ENCODE peak calls at places on chromosomes 13 and 19, in six cellular contexts. One of them, this sample, is unnamed.

GRCh38 chr19:54916822-54917221 is 10.9 kb downstream of the NCR1 start:
- DNase-seq in dorsolateral prefrontal cortex: no peak
- DNase-seq in neural crest cell: no peak
- DNase-seq in progenitor cell of endocrine pancreas: no peak
- DNase-seq in omental fat pad: no peak
- DNase-seq in GM10248: peak; percentile 57
- DNase-seq in this sample: no peak

GRCh38 chr19:339262-339887 is 5.2 kb downstream of the MIER2 start:
- DNase-seq in omental fat pad: no peak
- DNase-seq in GM10248: no peak
- DNase-seq in dorsolateral prefrontal cortex: no peak
- DNase-seq in progenitor cell of endocrine pancreas: no peak
- DNase-seq in neural crest cell: no peak
- DNase-seq in this sample: no peak

GRCh38 chr19:41792513-41793413 is 3.6 kb upstream of the CEACAM3 start:
- DNase-seq in GM10248: peak; percentile 49
- DNase-seq in omental fat pad: no peak
- DNase-seq in progenitor cell of endocrine pancreas: no peak
- DNase-seq in dorsolateral prefrontal cortex: no peak
- DNase-seq in neural crest cell: peak; percentile 25
- DNase-seq in this sample: peak; percentile 75

GRCh38 chr13:76783798-76784197 is 102.4 kb downstream of the KCTD12 start:
- DNase-seq in dorsolateral prefrontal cortex: no peak
- DNase-seq in progenitor cell of endocrine pancreas: no peak
- DNase-seq in omental fat pad: no peak
- DNase-seq in neural crest cell: no peak
- DNase-seq in GM10248: no peak
- DNase-seq in this sample: no peak

GRCh38 chr13:43805071-43805468 is 18.3 kb upstream of the ENOX1 start:
- DNase-seq in dorsolateral prefrontal cortex: peak; percentile 43
- DNase-seq in GM10248: no peak
- DNase-seq in neural crest cell: no peak
- DNase-seq in progenitor cell of endocrine pancreas: no peak
- DNase-seq in omental fat pad: no peak
- DNase-seq in this sample: no peak

GRCh38 chr13:25421602-25422001 is 49.8 kb downstream of the ATP8A2 start:
- DNase-seq in neural crest cell: no peak
- DNase-seq in dorsolateral prefrontal cortex: no peak
- DNase-seq in GM10248: no peak
- DNase-seq in progenitor cell of endocrine pancreas: no peak
- DNase-seq in omental fat pad: no peak
- DNase-seq in this sample: no peak

GRCh38 chr13:113157206-113157928 is 1.1 kb upstream of the PROZ start:
- DNase-seq in neural crest cell: no peak
- DNase-seq in omental fat pad: no peak
- DNase-seq in progenitor cell of endocrine pancreas: no peak
- DNase-seq in GM10248: no peak
- DNase-seq in dorsolateral prefrontal cortex: no peak
- DNase-seq in this sample: no peak

GRCh38 chr19:52896431-52897148 is 845 bp downstream of the ZNF320 start:
- DNase-seq in omental fat pad: no peak
- DNase-seq in progenitor cell of endocrine pancreas: no peak
- DNase-seq in dorsolateral prefrontal cortex: no peak
- DNase-seq in neural crest cell: peak; percentile 7
- DNase-seq in GM10248: peak; percentile 17
- DNase-seq in this sample: peak; percentile 50

GRCh38 chr13:25981060-25981459 is 70.8 kb downstream of the SHISA2 start:
- DNase-seq in omental fat pad: no peak
- DNase-seq in neural crest cell: no peak
- DNase-seq in dorsolateral prefrontal cortex: no peak
- DNase-seq in progenitor cell of endocrine pancreas: no peak
- DNase-seq in GM10248: no peak
- DNase-seq in this sample: no peak

GRCh38 chr13:27321619-27322385 is 51.2 kb downstream of the RASL11A start:
- DNase-seq in dorsolateral prefrontal cortex: no peak
- DNase-seq in progenitor cell of endocrine pancreas: no peak
- DNase-seq in omental fat pad: no peak
- DNase-seq in GM10248: no peak
- DNase-seq in neural crest cell: no peak
- DNase-seq in this sample: no peak

GRCh38 chr19:17333611-17334413 is 843 bp downstream of the ANO8 start:
- DNase-seq in neural crest cell: no peak
- DNase-seq in dorsolateral prefrontal cortex: no peak
- DNase-seq in GM10248: peak; percentile 68
- DNase-seq in progenitor cell of endocrine pancreas: no peak
- DNase-seq in omental fat pad: no peak
- DNase-seq in this sample: no peak
- TF ChIP-seq CTCF in neural crest cell: no peak
- TF ChIP-seq CTCF in dorsolateral prefrontal cortex: no peak
- TF ChIP-seq CTCF in GM10248: no peak
- TF ChIP-seq CTCF in progenitor cell of endocrine pancreas: no peak
- TF ChIP-seq CTCF in omental fat pad: no peak
- TF ChIP-seq CTCF in this sample: no peak

DNA sequence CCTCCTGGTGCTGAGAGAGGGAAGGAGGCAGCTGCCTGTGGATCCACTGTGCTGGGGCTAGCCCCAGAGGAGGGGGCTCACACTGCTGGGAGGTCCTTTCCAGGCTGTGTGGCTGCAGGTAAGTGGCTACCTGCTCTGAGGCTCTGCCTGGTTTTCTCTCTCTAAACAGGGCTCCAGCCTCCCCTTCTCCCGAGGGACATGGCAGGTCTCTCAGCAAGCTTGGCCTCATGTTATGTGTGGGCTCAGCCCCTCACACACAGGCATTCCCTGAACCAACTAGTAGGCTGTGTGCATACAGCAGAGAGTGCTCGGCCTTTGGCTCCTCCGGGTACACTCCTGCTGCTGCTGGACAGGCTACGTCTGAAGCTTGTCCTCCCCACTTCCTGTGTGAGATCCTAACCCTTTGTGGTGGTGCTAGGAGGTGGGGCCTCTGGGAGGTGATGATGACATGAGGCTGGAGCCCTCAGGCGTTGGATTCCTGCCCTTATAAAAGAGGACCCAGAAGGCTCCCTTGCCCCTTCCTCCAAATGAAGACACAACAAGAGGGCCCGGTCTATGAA is 4.2 kb downstream of the ZNF835 start:
- DNase-seq in omental fat pad: no peak
- DNase-seq in GM10248: no peak
- DNase-seq in neural crest cell: no peak
- DNase-seq in progenitor cell of endocrine pancreas: no peak
- DNase-seq in dorsolateral prefrontal cortex: no peak
- DNase-seq in this sample: no peak
- TF ChIP-seq CTCF in omental fat pad: no peak
- TF ChIP-seq CTCF in GM10248: no peak
- TF ChIP-seq CTCF in neural crest cell: no peak
- TF ChIP-seq CTCF in progenitor cell of endocrine pancreas: no peak
- TF ChIP-seq CTCF in dorsolateral prefrontal cortex: no peak
- TF ChIP-seq CTCF in this sample: no peak

GRCh38 chr13:35092751-35093150 is 150.7 kb downstream of the NBEA start:
- DNase-seq in progenitor cell of endocrine pancreas: no peak
- DNase-seq in omental fat pad: no peak
- DNase-seq in neural crest cell: no peak
- DNase-seq in GM10248: no peak
- DNase-seq in dorsolateral prefrontal cortex: no peak
- DNase-seq in this sample: no peak

GRCh38 chr13:35086667-35087066 is 144.6 kb downstream of the NBEA start:
- DNase-seq in omental fat pad: no peak
- DNase-seq in GM10248: no peak
- DNase-seq in dorsolateral prefrontal cortex: no peak
- DNase-seq in progenitor cell of endocrine pancreas: no peak
- DNase-seq in neural crest cell: no peak
- DNase-seq in this sample: no peak

GRCh38 chr13:35093356-35093755 is 151.3 kb downstream of the NBEA start:
- DNase-seq in GM10248: no peak
- DNase-seq in omental fat pad: no peak
- DNase-seq in neural crest cell: no peak
- DNase-seq in progenitor cell of endocrine pancreas: no peak
- DNase-seq in dorsolateral prefrontal cortex: no peak
- DNase-seq in this sample: no peak

GRCh38 chr13:35092251-35092650 is 150.2 kb downstream of the NBEA start:
- DNase-seq in omental fat pad: no peak
- DNase-seq in dorsolateral prefrontal cortex: no peak
- DNase-seq in GM10248: no peak
- DNase-seq in neural crest cell: no peak
- DNase-seq in progenitor cell of endocrine pancreas: no peak
- DNase-seq in this sample: no peak
- TF ChIP-seq CTCF in omental fat pad: no peak
- TF ChIP-seq CTCF in dorsolateral prefrontal cortex: no peak
- TF ChIP-seq CTCF in GM10248: no peak
- TF ChIP-seq CTCF in neural crest cell: no peak
- TF ChIP-seq CTCF in progenitor cell of endocrine pancreas: no peak
- TF ChIP-seq CTCF in this sample: no peak

GRCh38 chr19:38792250-38793111 is 3.5 kb downstream of the LGALS7B start:
- DNase-seq in neural crest cell: no peak
- DNase-seq in progenitor cell of endocrine pancreas: no peak
- DNase-seq in dorsolateral prefrontal cortex: no peak
- DNase-seq in omental fat pad: no peak
- DNase-seq in GM10248: peak; percentile 65
- DNase-seq in this sample: peak; percentile 80
- TF ChIP-seq CTCF in neural crest cell: peak; percentile 22
- TF ChIP-seq CTCF in progenitor cell of endocrine pancreas: peak; percentile 39
- TF ChIP-seq CTCF in dorsolateral prefrontal cortex: no peak
- TF ChIP-seq CTCF in omental fat pad: no peak
- TF ChIP-seq CTCF in GM10248: no peak
- TF ChIP-seq CTCF in this sample: peak; percentile 80

DNA sequence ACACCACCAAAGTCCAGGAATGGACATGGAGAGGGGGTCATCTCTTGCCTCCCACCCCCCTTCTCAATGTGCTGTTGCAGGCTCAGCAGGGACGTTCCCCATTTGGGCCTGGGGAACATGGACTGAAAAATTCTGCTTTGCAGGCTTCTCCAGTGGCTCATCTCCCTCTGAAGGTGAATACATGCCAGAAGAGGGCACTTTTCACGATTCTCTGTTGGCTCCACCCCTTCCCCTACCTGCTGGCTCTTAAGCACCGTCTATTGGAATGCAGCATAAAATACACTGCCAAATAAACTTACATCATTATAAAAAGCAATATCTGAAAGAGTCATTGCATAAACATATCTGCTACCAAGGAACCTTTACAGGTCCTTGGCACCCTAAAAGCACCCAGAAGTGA is 35.7 kb downstream of the NHLRC3 start:
- DNase-seq in GM10248: no peak
- DNase-seq in dorsolateral prefrontal cortex: no peak
- DNase-seq in neural crest cell: no peak
- DNase-seq in progenitor cell of endocrine pancreas: no peak
- DNase-seq in omental fat pad: no peak
- DNase-seq in this sample: no peak
- TF ChIP-seq CTCF in GM10248: no peak
- TF ChIP-seq CTCF in dorsolateral prefrontal cortex: no peak
- TF ChIP-seq CTCF in neural crest cell: no peak
- TF ChIP-seq CTCF in progenitor cell of endocrine pancreas: no peak
- TF ChIP-seq CTCF in omental fat pad: no peak
- TF ChIP-seq CTCF in this sample: no peak

GRCh38 chr19:28010656-28011055 is 1202.3 kb downstream of the UQCRFS1 start:
- DNase-seq in progenitor cell of endocrine pancreas: no peak
- DNase-seq in dorsolateral prefrontal cortex: no peak
- DNase-seq in neural crest cell: no peak
- DNase-seq in GM10248: no peak
- DNase-seq in omental fat pad: no peak
- DNase-seq in this sample: no peak

GRCh38 chr19:28014821-28015405 is 1198.0 kb downstream of the UQCRFS1 start:
- DNase-seq in progenitor cell of endocrine pancreas: no peak
- DNase-seq in omental fat pad: no peak
- DNase-seq in GM10248: no peak
- DNase-seq in dorsolateral prefrontal cortex: no peak
- DNase-seq in neural crest cell: no peak
- DNase-seq in this sample: no peak

GRCh38 chr19:28008695-28009094 is 1204.3 kb downstream of the UQCRFS1 start:
- DNase-seq in omental fat pad: no peak
- DNase-seq in GM10248: no peak
- DNase-seq in neural crest cell: no peak
- DNase-seq in dorsolateral prefrontal cortex: no peak
- DNase-seq in progenitor cell of endocrine pancreas: no peak
- DNase-seq in this sample: no peak

GRCh38 chr19:28009696-28010095 is 1203.3 kb downstream of the UQCRFS1 start:
- DNase-seq in progenitor cell of endocrine pancreas: no peak
- DNase-seq in neural crest cell: no peak
- DNase-seq in omental fat pad: no peak
- DNase-seq in GM10248: no peak
- DNase-seq in dorsolateral prefrontal cortex: peak; percentile 5
- DNase-seq in this sample: no peak

DNA sequence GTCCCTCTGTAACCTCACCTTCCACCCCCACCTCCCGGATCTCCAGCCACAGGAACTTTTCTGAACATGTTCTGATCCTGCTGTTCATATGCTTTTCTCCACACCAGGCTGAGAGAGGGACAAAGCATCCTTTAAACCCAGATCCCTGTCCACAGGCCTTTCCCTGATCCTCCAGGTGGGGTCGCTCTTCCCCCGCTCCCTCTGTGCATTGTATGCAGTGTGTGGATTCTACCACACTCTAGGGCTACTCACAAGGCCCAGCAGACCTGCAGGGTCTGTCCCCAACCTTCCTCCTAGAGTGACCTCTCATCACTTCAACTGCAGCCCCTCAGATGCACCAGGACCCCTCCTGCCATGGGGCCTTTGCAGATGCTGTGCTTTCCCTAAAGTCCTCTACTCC is 1200.6 kb downstream of the UQCRFS1 start:
- DNase-seq in GM10248: no peak
- DNase-seq in omental fat pad: no peak
- DNase-seq in progenitor cell of endocrine pancreas: no peak
- DNase-seq in dorsolateral prefrontal cortex: no peak
- DNase-seq in neural crest cell: no peak
- DNase-seq in this sample: no peak
- TF ChIP-seq CTCF in GM10248: peak; percentile 34
- TF ChIP-seq CTCF in omental fat pad: no peak
- TF ChIP-seq CTCF in progenitor cell of endocrine pancreas: peak; percentile 33
- TF ChIP-seq CTCF in dorsolateral prefrontal cortex: no peak
- TF ChIP-seq CTCF in neural crest cell: no peak
- TF ChIP-seq CTCF in this sample: no peak

DNA sequence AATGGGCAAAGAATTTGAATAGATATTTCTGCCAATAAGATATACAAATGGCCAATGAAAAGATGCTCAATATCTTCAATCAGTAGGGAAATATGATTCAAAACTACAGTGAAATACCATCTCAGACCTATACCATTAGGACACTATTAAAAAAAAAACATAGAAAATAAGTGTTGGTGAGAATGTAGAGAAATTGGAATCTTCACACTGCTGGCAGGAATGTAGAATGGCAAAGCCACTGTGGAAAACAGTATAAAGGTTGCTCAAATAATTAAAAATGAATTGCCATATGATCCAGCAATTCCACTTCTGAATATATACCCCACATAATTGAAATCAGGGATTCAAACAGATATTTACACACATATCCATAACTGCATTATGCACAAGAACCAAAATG is 88.1 kb upstream of the STARD13 start:
- DNase-seq in dorsolateral prefrontal cortex: no peak
- DNase-seq in omental fat pad: no peak
- DNase-seq in progenitor cell of endocrine pancreas: no peak
- DNase-seq in GM10248: no peak
- DNase-seq in neural crest cell: no peak
- DNase-seq in this sample: no peak
- TF ChIP-seq CTCF in dorsolateral prefrontal cortex: no peak
- TF ChIP-seq CTCF in omental fat pad: no peak
- TF ChIP-seq CTCF in progenitor cell of endocrine pancreas: peak; percentile 23
- TF ChIP-seq CTCF in GM10248: no peak
- TF ChIP-seq CTCF in neural crest cell: peak; percentile 32
- TF ChIP-seq CTCF in this sample: no peak

DNA sequence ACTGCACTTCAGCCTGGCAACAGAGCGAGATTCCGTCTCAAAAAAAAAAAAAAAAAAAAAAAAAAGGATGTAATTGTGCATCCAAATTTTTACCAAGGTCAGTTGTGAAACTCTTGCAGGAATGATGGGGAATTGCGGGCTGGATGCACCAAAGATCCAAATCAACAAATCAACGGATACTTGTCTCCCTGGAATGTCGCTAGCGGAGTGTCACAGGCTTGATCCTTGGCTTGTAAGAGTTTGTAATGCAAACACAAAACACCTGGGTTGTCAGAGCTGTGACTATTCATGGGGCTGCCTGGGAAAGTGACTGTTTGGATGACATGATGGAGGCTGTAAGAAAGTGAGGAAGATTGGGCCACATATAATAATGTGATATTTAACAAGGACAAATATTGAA is 4.2 kb downstream of the KANK3 start:
- DNase-seq in omental fat pad: no peak
- DNase-seq in dorsolateral prefrontal cortex: no peak
- DNase-seq in GM10248: no peak
- DNase-seq in neural crest cell: no peak
- DNase-seq in progenitor cell of endocrine pancreas: no peak
- DNase-seq in this sample: no peak
- TF ChIP-seq CTCF in omental fat pad: no peak
- TF ChIP-seq CTCF in dorsolateral prefrontal cortex: no peak
- TF ChIP-seq CTCF in GM10248: no peak
- TF ChIP-seq CTCF in neural crest cell: no peak
- TF ChIP-seq CTCF in progenitor cell of endocrine pancreas: no peak
- TF ChIP-seq CTCF in this sample: no peak